ENCODE peak calls at places on chromosomes 2 and 18, in eight cellular contexts. One of them, this sample, is unnamed.

GRCh38 chr2:227402959-227403358 is 15.2 kb upstream of the SCYGR1 start:
- DNase-seq in mucosa of descending colon: no peak
- DNase-seq in activated effector memory CD4-positive, alpha-beta T cell treated with anti-CD3 and anti-CD28 coated beads, Interleukin-2, amount 50 U/mL, for 16 hours: no peak
- DNase-seq in iPS-NIHi11: no peak
- DNase-seq in H54: peak
- DNase-seq in type B pancreatic cell: no peak
- DNase-seq in stimulated activated naive B cell treated with anti-CD40 and anti-IgM and Interleukin-4, amounts not matched to agents 10 μg/mL and 1 μg/mL and 100 μg/mL, for 72 hours: no peak
- DNase-seq in fibroblast of the aortic adventitia: no peak
- DNase-seq in this sample: no peak

GRCh38 chr2:180992994-180993393 is 12.6 kb downstream of the UBE2E3 start:
- DNase-seq in mucosa of descending colon: no peak
- DNase-seq in activated effector memory CD4-positive, alpha-beta T cell treated with anti-CD3 and anti-CD28 coated beads, Interleukin-2, amount 50 U/mL, for 16 hours: no peak
- DNase-seq in iPS-NIHi11: no peak
- DNase-seq in H54: no peak
- DNase-seq in type B pancreatic cell: no peak
- DNase-seq in stimulated activated naive B cell treated with anti-CD40 and anti-IgM and Interleukin-4, amounts not matched to agents 10 μg/mL and 1 μg/mL and 100 μg/mL, for 72 hours: no peak
- DNase-seq in fibroblast of the aortic adventitia: no peak
- DNase-seq in this sample: no peak

GRCh38 chr2:80548469-80548868 is 243.9 kb upstream of the LRRTM1 start:
- DNase-seq in mucosa of descending colon: no peak
- DNase-seq in activated effector memory CD4-positive, alpha-beta T cell treated with anti-CD3 and anti-CD28 coated beads, Interleukin-2, amount 50 U/mL, for 16 hours: no peak
- DNase-seq in iPS-NIHi11: peak
- DNase-seq in H54: no peak
- DNase-seq in type B pancreatic cell: no peak
- DNase-seq in stimulated activated naive B cell treated with anti-CD40 and anti-IgM and Interleukin-4, amounts not matched to agents 10 μg/mL and 1 μg/mL and 100 μg/mL, for 72 hours: no peak
- DNase-seq in fibroblast of the aortic adventitia: no peak
- DNase-seq in this sample: no peak

GRCh38 chr2:88350262-88350640 is 102.2 kb downstream of the FOXI3 start:
- DNase-seq in mucosa of descending colon: no peak
- DNase-seq in activated effector memory CD4-positive, alpha-beta T cell treated with anti-CD3 and anti-CD28 coated beads, Interleukin-2, amount 50 U/mL, for 16 hours: no peak
- DNase-seq in iPS-NIHi11: no peak
- DNase-seq in H54: no peak
- DNase-seq in type B pancreatic cell: no peak
- DNase-seq in stimulated activated naive B cell treated with anti-CD40 and anti-IgM and Interleukin-4, amounts not matched to agents 10 μg/mL and 1 μg/mL and 100 μg/mL, for 72 hours: no peak
- DNase-seq in fibroblast of the aortic adventitia: no peak
- DNase-seq in this sample: no peak

GRCh38 chr18:35695803-35696202 is 114.3 kb downstream of the GALNT1 start:
- DNase-seq in mucosa of descending colon: no peak
- DNase-seq in activated effector memory CD4-positive, alpha-beta T cell treated with anti-CD3 and anti-CD28 coated beads, Interleukin-2, amount 50 U/mL, for 16 hours: no peak
- DNase-seq in iPS-NIHi11: no peak
- DNase-seq in H54: no peak
- DNase-seq in type B pancreatic cell: no peak
- DNase-seq in stimulated activated naive B cell treated with anti-CD40 and anti-IgM and Interleukin-4, amounts not matched to agents 10 μg/mL and 1 μg/mL and 100 μg/mL, for 72 hours: no peak
- DNase-seq in fibroblast of the aortic adventitia: no peak
- DNase-seq in this sample: no peak

GRCh38 chr2:203685081-203685621 is 21.3 kb upstream of the CD28 start:
- DNase-seq in mucosa of descending colon: no peak
- DNase-seq in activated effector memory CD4-positive, alpha-beta T cell treated with anti-CD3 and anti-CD28 coated beads, Interleukin-2, amount 50 U/mL, for 16 hours: no peak
- DNase-seq in iPS-NIHi11: no peak
- DNase-seq in H54: peak
- DNase-seq in type B pancreatic cell: no peak
- DNase-seq in stimulated activated naive B cell treated with anti-CD40 and anti-IgM and Interleukin-4, amounts not matched to agents 10 μg/mL and 1 μg/mL and 100 μg/mL, for 72 hours: no peak
- DNase-seq in fibroblast of the aortic adventitia: peak
- DNase-seq in this sample: no peak

GRCh38 chr2:175431054-175431780 is 249.7 kb upstream of the ATP5MC3 start:
- DNase-seq in mucosa of descending colon: no peak
- DNase-seq in activated effector memory CD4-positive, alpha-beta T cell treated with anti-CD3 and anti-CD28 coated beads, Interleukin-2, amount 50 U/mL, for 16 hours: no peak
- DNase-seq in iPS-NIHi11: no peak
- DNase-seq in H54: no peak
- DNase-seq in type B pancreatic cell: no peak
- DNase-seq in stimulated activated naive B cell treated with anti-CD40 and anti-IgM and Interleukin-4, amounts not matched to agents 10 μg/mL and 1 μg/mL and 100 μg/mL, for 72 hours: no peak
- DNase-seq in fibroblast of the aortic adventitia: no peak
- DNase-seq in this sample: no peak

GRCh38 chr2:30225131-30225762 is 6.1 kb upstream of the LBH start:
- DNase-seq in mucosa of descending colon: peak
- DNase-seq in activated effector memory CD4-positive, alpha-beta T cell treated with anti-CD3 and anti-CD28 coated beads, Interleukin-2, amount 50 U/mL, for 16 hours: peak
- DNase-seq in iPS-NIHi11: peak
- DNase-seq in H54: peak
- DNase-seq in type B pancreatic cell: no peak
- DNase-seq in stimulated activated naive B cell treated with anti-CD40 and anti-IgM and Interleukin-4, amounts not matched to agents 10 μg/mL and 1 μg/mL and 100 μg/mL, for 72 hours: peak
- DNase-seq in fibroblast of the aortic adventitia: peak
- DNase-seq in this sample: no peak

GRCh38 chr2:219352448-219353023 is 20.0 kb upstream of the RESP18 start:
- DNase-seq in mucosa of descending colon: peak
- DNase-seq in activated effector memory CD4-positive, alpha-beta T cell treated with anti-CD3 and anti-CD28 coated beads, Interleukin-2, amount 50 U/mL, for 16 hours: peak
- DNase-seq in iPS-NIHi11: peak
- DNase-seq in H54: peak
- DNase-seq in type B pancreatic cell: no peak
- DNase-seq in stimulated activated naive B cell treated with anti-CD40 and anti-IgM and Interleukin-4, amounts not matched to agents 10 μg/mL and 1 μg/mL and 100 μg/mL, for 72 hours: peak
- DNase-seq in fibroblast of the aortic adventitia: peak
- DNase-seq in this sample: peak

GRCh38 chr2:182970486-182970885 is 67.8 kb downstream of the NCKAP1 start:
- DNase-seq in mucosa of descending colon: no peak
- DNase-seq in activated effector memory CD4-positive, alpha-beta T cell treated with anti-CD3 and anti-CD28 coated beads, Interleukin-2, amount 50 U/mL, for 16 hours: no peak
- DNase-seq in iPS-NIHi11: no peak
- DNase-seq in H54: no peak
- DNase-seq in type B pancreatic cell: no peak
- DNase-seq in stimulated activated naive B cell treated with anti-CD40 and anti-IgM and Interleukin-4, amounts not matched to agents 10 μg/mL and 1 μg/mL and 100 μg/mL, for 72 hours: no peak
- DNase-seq in fibroblast of the aortic adventitia: no peak
- DNase-seq in this sample: no peak

GRCh38 chr2:150013011-150013410 is 425.4 kb upstream of the MMADHC start:
- DNase-seq in mucosa of descending colon: no peak
- DNase-seq in activated effector memory CD4-positive, alpha-beta T cell treated with anti-CD3 and anti-CD28 coated beads, Interleukin-2, amount 50 U/mL, for 16 hours: no peak
- DNase-seq in iPS-NIHi11: no peak
- DNase-seq in H54: no peak
- DNase-seq in type B pancreatic cell: no peak
- DNase-seq in stimulated activated naive B cell treated with anti-CD40 and anti-IgM and Interleukin-4, amounts not matched to agents 10 μg/mL and 1 μg/mL and 100 μg/mL, for 72 hours: no peak
- DNase-seq in fibroblast of the aortic adventitia: no peak
- DNase-seq in this sample: no peak

GRCh38 chr2:88016086-88016947 is at the start of gene RNU2-63P:
- DNase-seq in mucosa of descending colon: peak
- DNase-seq in activated effector memory CD4-positive, alpha-beta T cell treated with anti-CD3 and anti-CD28 coated beads, Interleukin-2, amount 50 U/mL, for 16 hours: peak
- DNase-seq in iPS-NIHi11: peak
- DNase-seq in H54: peak
- DNase-seq in type B pancreatic cell: peak
- DNase-seq in stimulated activated naive B cell treated with anti-CD40 and anti-IgM and Interleukin-4, amounts not matched to agents 10 μg/mL and 1 μg/mL and 100 μg/mL, for 72 hours: peak
- DNase-seq in fibroblast of the aortic adventitia: peak
- DNase-seq in this sample: peak

GRCh38 chr2:2233171-2233826 is 97.8 kb downstream of the MYT1L start:
- DNase-seq in mucosa of descending colon: no peak
- DNase-seq in activated effector memory CD4-positive, alpha-beta T cell treated with anti-CD3 and anti-CD28 coated beads, Interleukin-2, amount 50 U/mL, for 16 hours: no peak
- DNase-seq in iPS-NIHi11: no peak
- DNase-seq in H54: no peak
- DNase-seq in type B pancreatic cell: no peak
- DNase-seq in stimulated activated naive B cell treated with anti-CD40 and anti-IgM and Interleukin-4, amounts not matched to agents 10 μg/mL and 1 μg/mL and 100 μg/mL, for 72 hours: no peak
- DNase-seq in fibroblast of the aortic adventitia: no peak
- DNase-seq in this sample: no peak

GRCh38 chr2:103166406-103167324 is 404.8 kb downstream of the TMEM182 start:
- DNase-seq in mucosa of descending colon: peak
- DNase-seq in activated effector memory CD4-positive, alpha-beta T cell treated with anti-CD3 and anti-CD28 coated beads, Interleukin-2, amount 50 U/mL, for 16 hours: no peak
- DNase-seq in iPS-NIHi11: no peak
- DNase-seq in H54: no peak
- DNase-seq in type B pancreatic cell: no peak
- DNase-seq in stimulated activated naive B cell treated with anti-CD40 and anti-IgM and Interleukin-4, amounts not matched to agents 10 μg/mL and 1 μg/mL and 100 μg/mL, for 72 hours: no peak
- DNase-seq in fibroblast of the aortic adventitia: no peak
- DNase-seq in this sample: no peak

GRCh38 chr2:54599914-54600313 is 123.5 kb upstream of the EML6 start:
- DNase-seq in mucosa of descending colon: peak
- DNase-seq in activated effector memory CD4-positive, alpha-beta T cell treated with anti-CD3 and anti-CD28 coated beads, Interleukin-2, amount 50 U/mL, for 16 hours: no peak
- DNase-seq in iPS-NIHi11: no peak
- DNase-seq in H54: no peak
- DNase-seq in type B pancreatic cell: no peak
- DNase-seq in stimulated activated naive B cell treated with anti-CD40 and anti-IgM and Interleukin-4, amounts not matched to agents 10 μg/mL and 1 μg/mL and 100 μg/mL, for 72 hours: no peak
- DNase-seq in fibroblast of the aortic adventitia: peak
- DNase-seq in this sample: no peak

This sample was measured in neuronal stem cell.